ENCODE peak calls at places on chromosomes 6 and 20, in five cellular contexts. One of them, this sample, is unnamed.

GRCh38 chr6:170085475-170086401 is 205.1 kb downstream of the DLL1 start:
- DNase-seq in right atrium auricular region: peak
- DNase-seq in A673: no peak
- DNase-seq in mesendoderm: no peak
- DNase-seq in nucleus accumbens: no peak
- DNase-seq in this sample: no peak

GRCh38 chr6:149862901-149863595 is 1.1 kb downstream of the LRP11 start:
- DNase-seq in right atrium auricular region: peak
- DNase-seq in A673: peak
- DNase-seq in mesendoderm: peak
- DNase-seq in nucleus accumbens: peak
- DNase-seq in this sample: peak

GRCh38 chr6:144335914-144336313 is 50.8 kb downstream of the UTRN start:
- DNase-seq in right atrium auricular region: no peak
- DNase-seq in A673: no peak
- DNase-seq in mesendoderm: no peak
- DNase-seq in nucleus accumbens: no peak
- DNase-seq in this sample: no peak

GRCh38 chr6:155033021-155033801 is 38.1 kb downstream of the TIAM2 start:
- DNase-seq in right atrium auricular region: no peak
- DNase-seq in A673: no peak
- DNase-seq in mesendoderm: no peak
- DNase-seq in nucleus accumbens: no peak
- DNase-seq in this sample: no peak

GRCh38 chr6:148557796-148558457 is 188.9 kb upstream of the UST start:
- DNase-seq in right atrium auricular region: no peak
- DNase-seq in A673: peak
- DNase-seq in mesendoderm: peak
- DNase-seq in nucleus accumbens: no peak
- DNase-seq in this sample: no peak

GRCh38 chr20:63317601-63318291 is 24.8 kb downstream of the COL20A1 start:
- DNase-seq in right atrium auricular region: no peak
- DNase-seq in A673: no peak
- DNase-seq in mesendoderm: no peak
- DNase-seq in nucleus accumbens: no peak
- DNase-seq in this sample: peak

GRCh38 chr20:49482621-49483017 is at the start of gene KCNB1:
- DNase-seq in right atrium auricular region: no peak
- DNase-seq in A673: peak
- DNase-seq in mesendoderm: peak
- DNase-seq in nucleus accumbens: no peak
- DNase-seq in this sample: no peak

GRCh38 chr6:96811670-96812069 is 25.6 kb downstream of the GPR63 start:
- DNase-seq in right atrium auricular region: no peak
- DNase-seq in A673: no peak
- DNase-seq in mesendoderm: no peak
- DNase-seq in nucleus accumbens: no peak
- DNase-seq in this sample: no peak

GRCh38 chr6:106799008-106799952 is 169.9 kb downstream of the QRSL1 start:
- DNase-seq in right atrium auricular region: no peak
- DNase-seq in A673: peak
- DNase-seq in mesendoderm: peak
- DNase-seq in nucleus accumbens: no peak
- DNase-seq in this sample: no peak

GRCh38 chr20:50731930-50732690 is 730 bp downstream of the PARD6B start:
- DNase-seq in right atrium auricular region: peak
- DNase-seq in A673: peak
- DNase-seq in mesendoderm: peak
- DNase-seq in nucleus accumbens: no peak
- DNase-seq in this sample: peak

GRCh38 chr20:32560989-32561830 is 23.9 kb downstream of the NOL4L start:
- DNase-seq in right atrium auricular region: no peak
- DNase-seq in A673: no peak
- DNase-seq in mesendoderm: no peak
- DNase-seq in nucleus accumbens: no peak
- DNase-seq in this sample: peak

GRCh38 chr6:146770965-146771735 is 172.4 kb downstream of the ADGB start:
- DNase-seq in right atrium auricular region: peak
- DNase-seq in A673: no peak
- DNase-seq in mesendoderm: no peak
- DNase-seq in nucleus accumbens: no peak
- DNase-seq in this sample: no peak

GRCh38 chr6:13689511-13690256 is 22.0 kb downstream of the RANBP9 start:
- DNase-seq in right atrium auricular region: no peak
- DNase-seq in A673: no peak
- DNase-seq in mesendoderm: no peak
- DNase-seq in nucleus accumbens: no peak
- DNase-seq in this sample: no peak

GRCh38 chr20:37239026-37239451 is 22.6 kb downstream of the GHRH start:
- DNase-seq in right atrium auricular region: no peak
- DNase-seq in A673: no peak
- DNase-seq in mesendoderm: no peak
- DNase-seq in nucleus accumbens: no peak
- DNase-seq in this sample: peak

This sample was measured in NCI-H69.